ENCODE peak calls at places on chromosomes 4 and X, in ten cellular contexts. Q is stimulated activated CD8-positive, alpha-beta memory T cell treated with anti-CD3 and anti-CD28 coated beads, Interleukin-7, amount 100 ng/mL, for 1 hour; H is AG08396; S is NCI-H748 treated with DMSO at 0.1 percent for 48 hours; N is iris pigment epithelial cell; U is naive B cell; P is mucosa of gallbladder; M is stimulated activated CD4-positive, alpha-beta T cell treated with anti-CD3 and anti-CD28 coated beads, Interleukin-2, amount 100 ng/mL, for 48 hours; V is uterus; L is GM06990. T is an unnamed sample.

GRCh38 chr4:48974979-48975640 is 11.0 kb upstream of the CWH43 start:
- DNase-seq in Q (no peak), H (no peak), S (no peak), N (no peak), U (no peak), P (peak; percentile 64), M (no peak), V (no peak), L (no peak), T (no peak)

GRCh38 chr4:79164961-79165610 is 160.8 kb downstream of the NAA11 start:
- DNase-seq in Q (no peak), H (no peak), S (peak; percentile 27), N (no peak), U (no peak), P (no peak), M (no peak), V (no peak), L (no peak), T (no peak)

GRCh38 chrX:140712413-140713173 is 3.0 kb downstream of the LINC00632 start:
- DNase-seq in Q (no peak), H (peak; percentile 29), S (peak; percentile 62), N (peak; percentile 43), U (no peak), P (peak; percentile 19), M (no peak), V (no peak), L (peak; percentile 11), T (no peak)

GRCh38 chr4:26207631-26208030 is 113.2 kb upstream of the RBPJ start:
- DNase-seq in Q (no peak), H (peak; percentile 23), S (no peak), N (no peak), U (no peak), P (no peak), M (no peak), V (no peak), L (no peak), T (no peak)

GRCh38 chr4:1961038-1961437 is 47.7 kb downstream of the NELFA start:
- DNase-seq in Q (no peak), H (no peak), S (no peak), N (no peak), U (no peak), P (no peak), M (no peak), V (no peak), L (no peak), T (no peak)

GRCh38 chrX:21883258-21883657 is 27.5 kb downstream of the YY2 start:
- DNase-seq in Q (no peak), H (no peak), S (no peak), N (peak; percentile 39), U (no peak), P (peak; percentile 34), M (no peak), V (no peak), L (no peak), T (no peak)

GRCh38 chrX:16267431-16267830 is 100.2 kb downstream of the MAGEB17 start:
- DNase-seq in Q (no peak), H (no peak), S (no peak), N (no peak), U (no peak), P (no peak), M (no peak), V (no peak), L (no peak), T (no peak)

GRCh38 chrX:134801267-134801666 is 143.0 kb upstream of the PLAC1 start:
- DNase-seq in Q (no peak), H (no peak), S (no peak), N (peak; percentile 19), U (no peak), P (no peak), M (no peak), V (no peak), L (no peak), T (no peak)

GRCh38 chrX:20593836-20594235 is 327.1 kb upstream of the RPS6KA3 start:
- DNase-seq in Q (no peak), H (no peak), S (no peak), N (no peak), U (no peak), P (no peak), M (no peak), V (no peak), L (no peak), T (no peak)

GRCh38 chr4:126264839-126265238 is 950.1 kb downstream of the FAT4 start:
- DNase-seq in Q (no peak), H (no peak), S (no peak), N (peak; percentile 78), U (no peak), P (no peak), M (no peak), V (no peak), L (no peak), T (no peak)

GRCh38 chr4:133641191-133641590 is 492.1 kb downstream of the PCDH10 start:
- DNase-seq in Q (no peak), H (no peak), S (no peak), N (no peak), U (no peak), P (no peak), M (no peak), V (no peak), L (no peak), T (no peak)

GRCh38 chrX:48083212-48083611 is 11.8 kb upstream of the ZNF630 start:
- DNase-seq in Q (no peak), H (peak; percentile 75), S (peak; percentile 15), N (peak; percentile 42), U (peak; percentile 41), P (peak; percentile 23), M (peak; percentile 17), V (peak; percentile 21), L (no peak), T (no peak)

GRCh38 chrX:681989-682388 is 51.4 kb downstream of the SHOX start:
- DNase-seq in Q (no peak), H (no peak), S (no peak), N (no peak), U (no peak), P (no peak), M (no peak), V (no peak), L (no peak), T (no peak)

GRCh38 chr4:128145727-128146126 is 84.6 kb downstream of the LARP1B start:
- DNase-seq in Q (no peak), H (no peak), S (no peak), N (no peak), U (no peak), P (no peak), M (no peak), V (no peak), L (no peak), T (no peak)

GRCh38 chr4:41361831-41362646 is 105.3 kb downstream of the UCHL1 start:
- DNase-seq in Q (no peak), H (peak; percentile 8), S (no peak), N (peak; percentile 30), U (no peak), P (no peak), M (no peak), V (no peak), L (no peak), T (no peak)

GRCh38 chr4:170581969-170582368 is 492.2 kb upstream of the AADAT start:
- DNase-seq in Q (no peak), H (no peak), S (no peak), N (no peak), U (no peak), P (no peak), M (no peak), V (no peak), L (no peak), T (no peak)

GRCh38 chr4:3248811-3249661 is at the start of gene MSANTD1:
- DNase-seq in Q (no peak), H (peak; percentile 82), S (no peak), N (peak; percentile 54), U (no peak), P (no peak), M (no peak), V (no peak), L (no peak), T (no peak)

GRCh38 chr4:155761916-155762315 is 3.1 kb downstream of the GUCY1B1 start:
- DNase-seq in Q (no peak), H (no peak), S (peak; percentile 12), N (no peak), U (no peak), P (no peak), M (no peak), V (no peak), L (no peak), T (no peak)

GRCh38 chrX:47026198-47026597 is 52.0 kb upstream of the RGN start:
- DNase-seq in Q (no peak), H (no peak), S (no peak), N (no peak), U (no peak), P (no peak), M (no peak), V (no peak), L (no peak), T (no peak)

GRCh38 chr4:73704314-73705055 is 35.9 kb upstream of the CXCL8 start:
- DNase-seq in Q (no peak), H (peak; percentile 73), S (no peak), N (peak; percentile 100), U (no peak), P (peak; percentile 80), M (no peak), V (peak; percentile 83), L (no peak), T (no peak)

GRCh38 chr4:112517067-112517588 is 1.1 kb upstream of the NEUROG2 start:
- DNase-seq in Q (no peak), H (no peak), S (no peak), N (no peak), U (no peak), P (no peak), M (no peak), V (no peak), L (peak; percentile 73), T (no peak)

GRCh38 chrX:85941275-85941674 is 106.1 kb downstream of the CHM start:
- DNase-seq in Q (no peak), H (no peak), S (no peak), N (peak; percentile 11), U (no peak), P (no peak), M (no peak), V (no peak), L (no peak), T (no peak)

GRCh38 chr4:168840988-168841681 is 168.9 kb downstream of the CBR4 start:
- DNase-seq in Q (no peak), H (no peak), S (no peak), N (no peak), U (no peak), P (no peak), M (no peak), V (no peak), L (no peak), T (no peak)

GRCh38 chr4:3365871-3366842 is 73.3 kb downstream of the RGS12 start:
- DNase-seq in Q (no peak), H (no peak), S (no peak), N (no peak), U (no peak), P (no peak), M (no peak), V (no peak), L (no peak), T (no peak)

GRCh38 chr4:166014411-166014810 is 141.4 kb downstream of the TLL1 start:
- DNase-seq in Q (no peak), H (no peak), S (no peak), N (peak; percentile 22), U (no peak), P (no peak), M (no peak), V (no peak), L (no peak), T (no peak)

GRCh38 chrX:112769034-112769433 is 71.6 kb downstream of the AMOT start:
- DNase-seq in Q (no peak), H (peak; percentile 11), S (no peak), N (no peak), U (no peak), P (no peak), M (no peak), V (no peak), L (no peak), T (no peak)

GRCh38 chr4:5050520-5050955 is 742 bp upstream of the STK32B start:
- DNase-seq in Q (no peak), H (peak; percentile 90), S (peak; percentile 9), N (peak; percentile 80), U (peak; percentile 20), P (peak; percentile 73), M (no peak), V (peak; percentile 65), L (peak; percentile 3), T (no peak)

GRCh38 chrX:19849433-19850190 is 37.8 kb downstream of the SH3KBP1 start:
- DNase-seq in Q (no peak), H (no peak), S (no peak), N (no peak), U (peak; percentile 32), P (no peak), M (no peak), V (no peak), L (no peak), T (no peak)

T was measured in iPS DF 6.9.